ENCODE peak calls at places on chromosomes 13 and 19, in nine cellular contexts. K, B, M, F, X, T, V, L and W are unnamed samples.

GRCh38 chr13:19759669-19760068 is 23.1 kb downstream of the PSPC1 start:
- DNase-seq in K (no peak), B (no peak), M (no peak), F (no peak), X (no peak), T (no peak), V (no peak), L (no peak), W (no peak)

GRCh38 chr19:1465191-1466016 is 13.6 kb downstream of the C19orf25 start:
- DNase-seq in K (peak; percentile 70), B (no peak), M (peak; percentile 78), F (no peak), X (no peak), T (no peak), V (no peak), L (no peak), W (peak; percentile 84)

GRCh38 chr19:2529473-2529918 is 53.6 kb downstream of the GADD45B start:
- DNase-seq in K (no peak), B (peak; percentile 80), M (no peak), F (no peak), X (no peak), T (no peak), V (peak; percentile 75), L (no peak), W (no peak)

GRCh38 chr19:35557539-35558399 is 5.7 kb downstream of the ATP4A start:
- DNase-seq in K (peak; percentile 65), B (no peak), M (peak; percentile 95), F (no peak), X (peak; percentile 39), T (peak; percentile 60), V (peak; percentile 46), L (peak; percentile 84), W (peak; percentile 77)

GRCh38 chr13:97945792-97946419 is 7.6 kb upstream of the IPO5 start:
- DNase-seq in K (no peak), B (no peak), M (no peak), F (no peak), X (no peak), T (no peak), V (no peak), L (no peak), W (no peak)

GRCh38 chr19:4916292-4917082 is 7.2 kb downstream of the UHRF1 start:
- DNase-seq in K (peak; percentile 14), B (no peak), M (no peak), F (no peak), X (peak; percentile 41), T (peak; percentile 44), V (peak; percentile 55), L (no peak), W (peak; percentile 71)

GRCh38 chr19:42280761-42281174 is 11.7 kb downstream of the CIC start:
- DNase-seq in K (no peak), B (no peak), M (no peak), F (no peak), X (no peak), T (no peak), V (no peak), L (no peak), W (no peak)

GRCh38 chr13:112796190-112796915 is 106.5 kb downstream of the ATP11A start:
- DNase-seq in K (no peak), B (no peak), M (no peak), F (no peak), X (no peak), T (no peak), V (no peak), L (no peak), W (no peak)

GRCh38 chr19:39514840-39515550 is at the start of gene SELENOV:
- DNase-seq in K (no peak), B (no peak), M (peak; percentile 94), F (no peak), X (no peak), T (no peak), V (no peak), L (peak; percentile 14), W (no peak)

GRCh38 chr19:57807541-57807940 is 7.2 kb downstream of the ZNF552 start:
- DNase-seq in K (no peak), B (no peak), M (no peak), F (no peak), X (no peak), T (no peak), V (no peak), L (no peak), W (no peak)

GRCh38 chr13:73741111-73741510 is 393.1 kb downstream of the KLF12 start:
- DNase-seq in K (no peak), B (no peak), M (no peak), F (no peak), X (no peak), T (no peak), V (no peak), L (no peak), W (no peak)

GRCh38 chr13:92806215-92806614 is 420.4 kb upstream of the GPC6 start:
- DNase-seq in K (no peak), B (no peak), M (no peak), F (no peak), X (no peak), T (no peak), V (peak; percentile 21), L (no peak), W (no peak)

GRCh38 chr13:41428155-41428554 is 29.2 kb upstream of the RGCC start:
- DNase-seq in K (no peak), B (no peak), M (peak; percentile 44), F (no peak), X (peak; percentile 48), T (no peak), V (no peak), L (no peak), W (no peak)
- TF ChIP-seq CTCF in K (no peak), B (peak; percentile 38), M (peak; percentile 80), F (no peak), X (no peak), T (no peak), V (no peak), L (peak; percentile 29), W (peak; percentile 45)

GRCh38 chr13:66992183-66992582 is 238.0 kb downstream of the PCDH9 start:
- DNase-seq in K (no peak), B (no peak), M (no peak), F (no peak), X (no peak), T (no peak), V (no peak), L (no peak), W (no peak)

GRCh38 chr13:66995366-66995663 is 234.8 kb downstream of the PCDH9 start:
- DNase-seq in K (no peak), B (no peak), M (no peak), F (no peak), X (no peak), T (no peak), V (peak; percentile 42), L (no peak), W (peak; percentile 6)

GRCh38 chr13:66994498-66995365 is 235.4 kb downstream of the PCDH9 start:
- DNase-seq in K (peak; percentile 1), B (no peak), M (no peak), F (no peak), X (no peak), T (no peak), V (peak; percentile 1), L (no peak), W (peak; percentile 7)

GRCh38 chr13:66992683-66993082 is 237.5 kb downstream of the PCDH9 start:
- DNase-seq in K (no peak), B (no peak), M (no peak), F (no peak), X (no peak), T (no peak), V (no peak), L (no peak), W (no peak)

GRCh38 chr13:66994097-66994496 is 236.0 kb downstream of the PCDH9 start:
- DNase-seq in K (peak; percentile 51), B (peak; percentile 35), M (peak; percentile 95), F (no peak), X (no peak), T (peak; percentile 60), V (peak; percentile 52), L (peak; percentile 69), W (no peak)
- TF ChIP-seq CTCF in K (no peak), B (peak; percentile 79), M (peak; percentile 91), F (peak; percentile 66), X (no peak), T (peak; percentile 48), V (peak; percentile 36), L (peak; percentile 68), W (peak; percentile 48)

DNA sequence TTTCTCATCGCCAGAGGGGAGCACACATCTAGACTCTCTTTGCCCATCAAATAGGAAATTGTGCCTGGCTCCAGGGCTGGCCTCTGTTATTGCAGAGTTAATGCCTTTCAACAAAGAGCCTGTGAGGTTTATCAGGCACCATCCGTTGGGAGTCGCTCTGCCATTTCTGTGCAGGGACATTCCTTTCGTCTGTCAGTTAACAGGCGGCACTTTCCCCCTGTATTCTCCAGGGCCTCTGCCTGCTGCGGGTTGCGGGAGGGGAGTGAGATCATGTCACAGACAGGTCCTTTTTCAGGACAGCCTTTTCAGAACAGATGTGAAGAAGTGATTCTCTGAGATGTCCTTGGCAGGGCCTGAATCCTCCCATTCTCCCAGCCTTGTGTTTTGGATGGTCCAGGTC is 14.8 kb downstream of the SERP2 start:
- DNase-seq in K (no peak), B (no peak), M (peak; percentile 34), F (no peak), X (no peak), T (no peak), V (no peak), L (no peak), W (no peak)
- TF ChIP-seq CTCF in K (no peak), B (no peak), M (peak; percentile 22), F (no peak), X (no peak), T (no peak), V (no peak), L (no peak), W (no peak)

GRCh38 chr19:55640577-55641375 is at the start of gene ZNF580:
- DNase-seq in K (peak; percentile 59), B (no peak), M (peak; percentile 75), F (no peak), X (peak; percentile 55), T (peak; percentile 72), V (peak; percentile 88), L (peak; percentile 48), W (peak; percentile 83)

GRCh38 chr19:55637534-55637933 is 3.3 kb upstream of the ZNF580 start:
- DNase-seq in K (no peak), B (no peak), M (no peak), F (no peak), X (no peak), T (no peak), V (no peak), L (no peak), W (no peak)

GRCh38 chr19:55640043-55640576 is 692 bp upstream of the ZNF580 start:
- DNase-seq in K (peak; percentile 65), B (no peak), M (peak; percentile 75), F (no peak), X (peak; percentile 63), T (peak; percentile 77), V (peak; percentile 95), L (no peak), W (peak; percentile 72)

GRCh38 chr19:55636723-55637122 is 4.1 kb upstream of the ZNF580 start:
- DNase-seq in K (no peak), B (no peak), M (no peak), F (no peak), X (no peak), T (no peak), V (no peak), L (no peak), W (no peak)

DNA sequence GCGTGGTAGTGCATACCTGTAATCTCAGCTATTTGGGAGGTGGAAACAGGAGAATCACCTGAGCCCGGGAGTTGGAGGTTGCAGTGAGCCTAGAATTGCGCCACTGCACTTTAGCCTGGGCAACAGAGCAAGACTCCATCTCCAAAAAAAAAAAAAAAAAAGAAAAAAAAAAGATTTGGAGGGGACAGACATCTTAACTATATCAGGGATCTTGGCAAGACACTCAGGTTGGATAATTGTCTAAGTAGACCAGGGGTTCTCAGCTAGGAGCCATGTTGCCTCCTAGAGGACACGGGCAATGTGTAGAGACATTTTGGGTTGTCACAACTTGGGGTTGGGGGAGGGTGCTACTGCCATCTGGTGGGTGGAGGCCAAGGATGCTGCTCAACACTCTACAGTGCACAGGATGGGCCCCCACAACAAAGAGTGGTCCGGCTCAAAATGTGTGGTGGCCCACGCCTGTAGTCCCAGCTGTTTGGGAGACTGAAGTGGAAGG is 1.9 kb upstream of the ZNF580 start:
- DNase-seq in K (peak; percentile 32), B (no peak), M (peak; percentile 81), F (no peak), X (peak; percentile 37), T (no peak), V (peak; percentile 78), L (peak; percentile 47), W (no peak)
- TF ChIP-seq CTCF in K (no peak), B (peak; percentile 55), M (peak; percentile 73), F (peak; percentile 7), X (peak; percentile 43), T (no peak), V (peak; percentile 60), L (peak; percentile 58), W (peak; percentile 60)